ENCODE peak calls at places on chromosomes 11 and 22, in six cellular contexts. Q is K562, X is HepG2, E is GM12878, T is HCT116, I is upper lobe of left lung. Y is an unnamed sample.

GRCh38 chr11:9613118-9613829 is 39.8 kb downstream of the WEE1 start:
- ATAC-seq in I (peak; percentile 94), T (peak; percentile 80), X (peak; percentile 92), Q (peak; percentile 90), E (peak; percentile 70), Y (peak; percentile 93)

GRCh38 chr11:111541209-111542061 is 915 bp downstream of the LAYN start:
- ATAC-seq in E (no peak), T (no peak), I (peak; percentile 70), Q (no peak), X (peak; percentile 54), Y (peak; percentile 74)

GRCh38 chr22:37634505-37635002 is 4.9 kb upstream of the SH3BP1 start:
- ATAC-seq in T (peak; percentile 24), X (peak; percentile 3), E (peak; percentile 23), Q (peak; percentile 23), I (no peak), Y (no peak)

GRCh38 chr11:108003623-108004022 is 5.1 kb upstream of the CUL5 start:
- ATAC-seq in X (no peak), E (no peak), I (no peak), T (no peak), Q (no peak), Y (no peak)

GRCh38 chr22:38236786-38237185 is 35.0 kb downstream of the MAFF start:
- ATAC-seq in X (no peak), Q (no peak), T (no peak), I (no peak), E (no peak), Y (no peak)

GRCh38 chr11:59792507-59792906 is 18.1 kb downstream of the MRPL16 start:
- ATAC-seq in X (no peak), E (no peak), I (peak; percentile 49), T (no peak), Q (no peak), Y (no peak)

GRCh38 chr11:78786086-78786485 is 211.4 kb upstream of the NARS2 start:
- ATAC-seq in Q (no peak), E (no peak), I (no peak), T (no peak), X (no peak), Y (no peak)

GRCh38 chr11:133300666-133301065 is 231.6 kb downstream of the OPCML start:
- ATAC-seq in Q (no peak), X (no peak), I (no peak), T (no peak), E (no peak), Y (no peak)

GRCh38 chr11:74672956-74673895 is 58.0 kb downstream of the CHRDL2 start:
- ATAC-seq in Q (peak; percentile 79), I (peak; percentile 91), T (no peak), E (no peak), X (peak; percentile 40), Y (peak; percentile 94)

GRCh38 chr22:29078036-29078868 is 5.4 kb downstream of the KREMEN1 start:
- ATAC-seq in T (no peak), I (no peak), Q (no peak), E (no peak), X (no peak), Y (no peak)

GRCh38 chr11:86067230-86068137 is 1.4 kb downstream of the PICALM start:
- ATAC-seq in X (peak; percentile 5), Q (peak; percentile 1), E (peak; percentile 0), I (no peak), T (no peak), Y (no peak)

GRCh38 chr11:2550606-2550970 is 105.8 kb downstream of the KCNQ1 start:
- ATAC-seq in I (peak; percentile 29), T (no peak), Q (no peak), X (peak; percentile 37), E (no peak), Y (no peak)

GRCh38 chr11:77308838-77309237 is 7.4 kb upstream of the GDPD4 start:
- ATAC-seq in Q (no peak), T (no peak), X (no peak), I (no peak), E (no peak), Y (no peak)

GRCh38 chr11:26014456-26015115 is 317.3 kb upstream of the ANO3 start:
- ATAC-seq in E (no peak), I (no peak), X (no peak), T (no peak), Q (no peak), Y (no peak)

GRCh38 chr11:73267122-73267846 is 4.9 kb upstream of the P2RY6 start:
- ATAC-seq in Q (no peak), I (no peak), E (no peak), T (no peak), X (no peak), Y (no peak)

GRCh38 chr11:71432761-71433647 is 15.2 kb downstream of the DHCR7 start:
- ATAC-seq in T (peak; percentile 7), Q (peak; percentile 31), X (peak; percentile 43), E (no peak), I (no peak), Y (peak; percentile 3)

GRCh38 chr11:68030318-68031135 is at the start of gene NDUFS8:
- ATAC-seq in Q (peak; percentile 98), X (peak; percentile 95), E (peak; percentile 98), T (peak; percentile 89), I (peak; percentile 97), Y (peak; percentile 99)

GRCh38 chr11:17907046-17907445 is 105.8 kb downstream of the SERGEF start:
- ATAC-seq in I (no peak), E (peak; percentile 42), T (no peak), Q (no peak), X (no peak), Y (no peak)

GRCh38 chr11:10688401-10688800 is 5.2 kb downstream of the IRAG1 start:
- ATAC-seq in X (peak; percentile 87), T (peak; percentile 96), E (peak; percentile 76), Q (peak; percentile 97), I (no peak), Y (no peak)

GRCh38 chr11:78061088-78061920 is 2.4 kb upstream of the THRSP start:
- ATAC-seq in X (peak; percentile 78), I (no peak), Q (peak; percentile 44), E (no peak), T (no peak), Y (no peak)

GRCh38 chr11:4090258-4090657 is 4.3 kb upstream of the RRM1 start:
- ATAC-seq in Q (no peak), E (no peak), T (no peak), I (no peak), X (no peak), Y (no peak)

GRCh38 chr11:118689503-118689851 is 10.0 kb upstream of the TREH start:
- ATAC-seq in X (peak; percentile 56), T (peak; percentile 39), E (peak; percentile 10), Q (no peak), I (peak; percentile 2), Y (no peak)

GRCh38 chr11:86940122-86940777 is 14.9 kb downstream of the FZD4 start:
- ATAC-seq in X (peak; percentile 71), Q (peak; percentile 75), I (peak; percentile 82), T (no peak), E (no peak), Y (peak; percentile 93)

GRCh38 chr22:30206964-30207363 is 39.6 kb downstream of the LIF start:
- ATAC-seq in I (peak; percentile 81), X (peak; percentile 77), E (no peak), T (peak; percentile 55), Q (no peak), Y (peak; percentile 52)

GRCh38 chr11:73366265-73366610 is 10.0 kb upstream of the RELT start:
- ATAC-seq in X (no peak), I (no peak), E (peak; percentile 21), Q (no peak), T (no peak), Y (no peak)

GRCh38 chr11:65506770-65507485 is 8.1 kb downstream of the MALAT1 start:
- ATAC-seq in X (peak; percentile 41), T (peak; percentile 60), Q (peak; percentile 73), E (peak; percentile 61), I (peak; percentile 47), Y (peak; percentile 36)
- TF ChIP-seq POLR2A in X (peak; percentile 80), T (peak; percentile 54), Q (peak; percentile 99), E (peak; percentile 79), I (peak; percentile 78), Y (peak; percentile 52)

DNA sequence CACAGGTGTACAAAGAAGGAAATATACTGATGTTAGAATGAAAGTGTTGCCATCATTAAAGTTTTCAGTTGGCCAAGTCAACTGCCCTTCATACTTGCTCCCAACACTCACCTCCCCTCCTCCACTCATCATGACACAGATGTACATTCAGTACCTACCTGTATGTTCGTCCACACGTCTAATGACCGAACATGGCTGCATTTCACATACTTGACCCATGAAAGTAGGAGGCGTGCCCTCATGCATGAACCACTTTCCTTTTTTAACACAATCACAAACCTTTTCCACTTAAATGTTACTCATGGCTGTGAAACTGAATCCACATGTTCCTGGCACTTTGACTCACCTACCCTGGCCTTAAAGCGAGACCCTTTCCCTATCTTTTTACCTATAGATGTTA is 3.2 kb upstream of the BUD13 start:
- ATAC-seq in T (no peak), Q (no peak), I (no peak), E (no peak), X (no peak), Y (no peak)
- H3K36me3 ChIP-seq in T (peaks cover 28% of the 10 kb centered on the region), Q (peaks cover 48% of the 10 kb centered on the region), I (peaks cover 16% of the 10 kb centered on the region), E (peaks cover 22% of the 10 kb centered on the region), X (peaks cover 30% of the 10 kb centered on the region), Y (no peaks in the 10 kb centered on the region)

GRCh38 chr11:33691051-33691864 is 9.4 kb downstream of the C11orf91 start:
- ATAC-seq in E (no peak), X (peak; percentile 59), I (no peak), T (peak; percentile 22), Q (no peak), Y (no peak)

GRCh38 chr11:33689506-33689905 is 11.1 kb downstream of the C11orf91 start:
- ATAC-seq in E (no peak), T (no peak), X (no peak), I (no peak), Q (no peak), Y (no peak)

GRCh38 chr11:33694346-33695050 is 6.1 kb downstream of the C11orf91 start:
- ATAC-seq in X (no peak), E (no peak), Q (no peak), T (no peak), I (no peak), Y (no peak)

GRCh38 chr11:33690290-33691050 is 10.2 kb downstream of the C11orf91 start:
- ATAC-seq in Q (peak; percentile 56), I (peak; percentile 84), X (peak; percentile 57), T (peak; percentile 60), E (no peak), Y (peak; percentile 86)

GRCh38 chr11:33692013-33692504 is 8.6 kb downstream of the C11orf91 start:
- ATAC-seq in Q (no peak), E (peak; percentile 74), X (no peak), I (peak; percentile 80), T (peak; percentile 59), Y (peak; percentile 69)
- TF ChIP-seq POLR2AphosphoS5 in Q (no peak), E (no peak), X (no peak), I (peak; percentile 51), T (peak; percentile 29), Y (peak; percentile 64)

GRCh38 chr11:95148421-95148820 is 58.8 kb downstream of the ENDOD1 start:
- ATAC-seq in Q (no peak), E (no peak), T (no peak), X (no peak), I (no peak), Y (no peak)

GRCh38 chr11:95144313-95145235 is 54.9 kb downstream of the ENDOD1 start:
- ATAC-seq in T (no peak), X (no peak), I (no peak), Q (no peak), E (no peak), Y (no peak)

GRCh38 chr11:95147364-95147905 is 57.8 kb downstream of the ENDOD1 start:
- ATAC-seq in Q (peak; percentile 91), E (no peak), I (no peak), T (no peak), X (no peak), Y (no peak)

GRCh38 chr11:95143106-95143681 is 53.5 kb downstream of the ENDOD1 start:
- ATAC-seq in Q (no peak), E (no peak), I (no peak), X (no peak), T (no peak), Y (no peak)

GRCh38 chr11:95145430-95146063 is 55.9 kb downstream of the ENDOD1 start:
- ATAC-seq in Q (no peak), T (no peak), X (no peak), E (no peak), I (no peak), Y (no peak)
- TF ChIP-seq POLR2A in Q (no peak), T (no peak), X (no peak), E (no peak), I (no peak), Y (no peak)